ENCODE peak calls at places on chromosomes 11 and 22, in six cellular contexts. P is GM12891, E is GM12878, W is K562, J is H1, Z is HepG2. L is an unnamed sample.

GRCh38 chr22:23163665-23164064 is 16.6 kb upstream of the BCR start:
- DNase-seq in P (no peak), J (no peak), E (no peak), W (no peak), Z (no peak), L (no peak)

GRCh38 chr11:65850217-65851082 is 7.5 kb downstream of the CFL1 start:
- DNase-seq in J (no peak), P (no peak), Z (no peak), E (no peak), W (no peak), L (no peak)

GRCh38 chr11:69504576-69505420 is 23.3 kb downstream of the LINC01488 start:
- DNase-seq in J (no peak), P (no peak), E (no peak), W (no peak), Z (no peak), L (no peak)

GRCh38 chr22:48717883-48718817 is 1109.5 kb downstream of the BRD1 start:
- DNase-seq in J (no peak), W (no peak), Z (no peak), E (no peak), P (no peak), L (no peak)

GRCh38 chr22:20590477-20591294 is 83.3 kb downstream of the MED15 start:
- DNase-seq in P (no peak), E (no peak), J (no peak), Z (no peak), W (no peak), L (no peak)

GRCh38 chr22:23497016-23497885 is 82.8 kb downstream of the IGLL1 start:
- DNase-seq in J (no peak), E (no peak), Z (no peak), P (no peak), W (no peak), L (no peak)

GRCh38 chr22:39028281-39028680 is 7.4 kb downstream of the APOBEC3D start:
- DNase-seq in E (no peak), Z (no peak), P (no peak), J (no peak), W (no peak), L (no peak)

GRCh38 chr11:57633394-57634058 is 16.2 kb downstream of the YPEL4 start:
- DNase-seq in E (no peak), J (no peak), W (no peak), P (no peak), Z (no peak), L (no peak)

GRCh38 chr22:48630848-48631247 is 1196.8 kb downstream of the BRD1 start:
- DNase-seq in W (no peak), Z (no peak), P (no peak), E (no peak), J (no peak), L (no peak)

GRCh38 chr11:77559686-77560425 is 29.9 kb upstream of the AQP11 start:
- DNase-seq in J (no peak), P (no peak), E (no peak), Z (no peak), W (peak), L (no peak)

GRCh38 chr22:46107089-46107664 is 43.1 kb upstream of the PPARA start:
- DNase-seq in E (no peak), W (no peak), J (no peak), P (no peak), Z (no peak), L (no peak)

GRCh38 chr11:102360681-102361080 is 13.7 kb downstream of the BIRC2 start:
- DNase-seq in E (no peak), W (no peak), P (no peak), Z (no peak), J (no peak), L (no peak)
- TF ChIP-seq TAF1 in E (no peak), W (no peak), P (no peak), Z (no peak), J (no peak), L (no peak)

GRCh38 chr11:84901986-84902385 is 725.2 kb downstream of the DLG2 start:
- DNase-seq in Z (no peak), W (no peak), J (no peak), P (no peak), E (no peak), L (no peak)
- TF ChIP-seq POLR2AphosphoS5 in Z (no peak), W (no peak), J (no peak), P (no peak), E (no peak), L (no peak)

DNA sequence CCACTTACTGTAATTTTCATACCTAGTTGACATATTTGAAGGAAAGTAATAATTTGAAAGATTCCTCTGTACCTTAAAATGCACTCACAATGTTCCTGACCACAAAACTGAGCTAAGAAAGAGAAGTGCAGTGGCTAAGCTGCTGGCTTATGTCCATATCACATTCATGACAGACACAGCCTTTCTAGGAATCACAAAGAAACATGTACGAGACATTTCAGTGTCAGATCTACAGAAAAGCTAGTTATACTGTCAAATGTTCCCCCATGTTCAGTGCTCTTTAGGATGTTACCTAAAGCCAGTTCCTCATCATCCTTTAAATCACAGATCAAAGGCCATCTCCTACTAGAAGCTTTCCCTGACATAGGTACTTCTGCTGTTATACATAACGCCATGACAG is 142.2 kb upstream of the C11orf58 start:
- DNase-seq in P (no peak), W (peak), E (no peak), Z (no peak), J (no peak), L (no peak)
- TF ChIP-seq POLR2A in P (no peak), W (no peak), E (no peak), Z (no peak), J (no peak), L (no peak)

DNA sequence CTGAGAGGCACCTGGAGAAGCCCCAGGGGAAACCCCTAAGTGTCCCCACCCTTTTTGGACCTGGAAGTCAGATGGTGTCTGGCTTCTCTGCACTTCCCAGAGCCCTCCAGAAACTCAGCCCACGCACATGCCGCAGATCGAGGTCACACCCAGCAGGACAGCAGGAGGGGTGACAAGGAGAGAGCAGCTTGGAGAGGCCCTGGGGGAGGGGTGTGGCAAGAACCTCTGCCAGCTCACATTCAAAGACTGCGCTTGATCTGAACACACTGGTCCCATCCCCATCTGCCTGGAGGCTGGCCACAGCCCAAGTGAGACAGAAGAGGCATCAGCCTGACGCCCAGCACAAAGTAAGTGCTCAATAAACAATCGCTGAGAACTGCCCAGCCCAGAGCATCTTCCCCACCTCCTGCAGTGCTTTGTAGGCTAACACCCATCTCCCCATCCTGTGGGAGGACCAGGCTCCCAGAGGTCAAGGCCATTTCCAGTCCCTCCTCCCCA is 21.4 kb downstream of the TMPRSS6 start:
- DNase-seq in W (peak), P (no peak), J (no peak), E (no peak), Z (no peak), L (no peak)
- TF ChIP-seq TAF1 in W (no peak), P (no peak), J (no peak), E (no peak), Z (no peak), L (no peak)

L was measured in GM12892.